ENCODE peak calls at places on chromosome 1, in nine cellular contexts. One of them, this sample, is unnamed.

GRCh38 chr1:238991730-238992490 is 394.5 kb upstream of the CHRM3 start:
- DNase-seq in keratinocyte: no peak
- DNase-seq in lower lobe of right lung: no peak
- DNase-seq in brain microvascular endothelial cell: no peak
- DNase-seq in OCI-LY7: no peak
- DNase-seq in heart left ventricle: no peak
- DNase-seq in ovary: no peak
- DNase-seq in astrocyte of the spinal cord: peak
- DNase-seq in fibroblast of lung: no peak
- DNase-seq in this sample: no peak

GRCh38 chr1:82861749-82862148 is 1061.0 kb downstream of the ADGRL2 start:
- DNase-seq in astrocyte of the spinal cord: no peak
- DNase-seq in ovary: no peak
- DNase-seq in brain microvascular endothelial cell: no peak
- DNase-seq in fibroblast of lung: no peak
- DNase-seq in heart left ventricle: no peak
- DNase-seq in keratinocyte: no peak
- DNase-seq in OCI-LY7: no peak
- DNase-seq in lower lobe of right lung: no peak
- DNase-seq in this sample: no peak

GRCh38 chr1:67540025-67540732 is 110.0 kb upstream of the SERBP1 start:
- DNase-seq in keratinocyte: no peak
- DNase-seq in heart left ventricle: no peak
- DNase-seq in fibroblast of lung: no peak
- DNase-seq in brain microvascular endothelial cell: no peak
- DNase-seq in astrocyte of the spinal cord: no peak
- DNase-seq in lower lobe of right lung: no peak
- DNase-seq in OCI-LY7: no peak
- DNase-seq in ovary: no peak
- DNase-seq in this sample: no peak

GRCh38 chr1:240691521-240692338 is 79.8 kb upstream of the GREM2 start:
- DNase-seq in heart left ventricle: no peak
- DNase-seq in keratinocyte: no peak
- DNase-seq in astrocyte of the spinal cord: peak
- DNase-seq in brain microvascular endothelial cell: peak
- DNase-seq in OCI-LY7: no peak
- DNase-seq in fibroblast of lung: peak
- DNase-seq in lower lobe of right lung: no peak
- DNase-seq in ovary: peak
- DNase-seq in this sample: no peak

GRCh38 chr1:156602557-156602993 is 1.3 kb upstream of the GPATCH4 start:
- DNase-seq in lower lobe of right lung: no peak
- DNase-seq in ovary: no peak
- DNase-seq in astrocyte of the spinal cord: no peak
- DNase-seq in OCI-LY7: peak
- DNase-seq in brain microvascular endothelial cell: no peak
- DNase-seq in fibroblast of lung: no peak
- DNase-seq in heart left ventricle: no peak
- DNase-seq in keratinocyte: no peak
- DNase-seq in this sample: no peak

GRCh38 chr1:200258447-200259375 is 151.1 kb downstream of the ZNF281 start:
- DNase-seq in brain microvascular endothelial cell: no peak
- DNase-seq in lower lobe of right lung: no peak
- DNase-seq in heart left ventricle: no peak
- DNase-seq in fibroblast of lung: peak
- DNase-seq in keratinocyte: no peak
- DNase-seq in ovary: no peak
- DNase-seq in OCI-LY7: peak
- DNase-seq in astrocyte of the spinal cord: peak
- DNase-seq in this sample: no peak

GRCh38 chr1:234102591-234102990 is 198.1 kb downstream of the SLC35F3 start:
- DNase-seq in ovary: no peak
- DNase-seq in heart left ventricle: no peak
- DNase-seq in astrocyte of the spinal cord: peak
- DNase-seq in keratinocyte: no peak
- DNase-seq in brain microvascular endothelial cell: no peak
- DNase-seq in lower lobe of right lung: no peak
- DNase-seq in OCI-LY7: no peak
- DNase-seq in fibroblast of lung: no peak
- DNase-seq in this sample: no peak

GRCh38 chr1:50278352-50278878 is 144.8 kb downstream of the DMRTA2 start:
- DNase-seq in brain microvascular endothelial cell: no peak
- DNase-seq in keratinocyte: no peak
- DNase-seq in ovary: no peak
- DNase-seq in fibroblast of lung: no peak
- DNase-seq in OCI-LY7: no peak
- DNase-seq in lower lobe of right lung: no peak
- DNase-seq in heart left ventricle: no peak
- DNase-seq in astrocyte of the spinal cord: no peak
- DNase-seq in this sample: no peak

GRCh38 chr1:160681067-160681890 is 30.3 kb downstream of the CD48 start:
- DNase-seq in fibroblast of lung: no peak
- DNase-seq in lower lobe of right lung: peak
- DNase-seq in OCI-LY7: peak
- DNase-seq in ovary: peak
- DNase-seq in astrocyte of the spinal cord: peak
- DNase-seq in keratinocyte: peak
- DNase-seq in heart left ventricle: peak
- DNase-seq in brain microvascular endothelial cell: peak
- DNase-seq in this sample: peak

GRCh38 chr1:161930064-161930463 is 93.6 kb downstream of the OLFML2B start:
- DNase-seq in brain microvascular endothelial cell: no peak
- DNase-seq in astrocyte of the spinal cord: peak
- DNase-seq in keratinocyte: no peak
- DNase-seq in OCI-LY7: no peak
- DNase-seq in lower lobe of right lung: no peak
- DNase-seq in fibroblast of lung: peak
- DNase-seq in ovary: no peak
- DNase-seq in heart left ventricle: no peak
- DNase-seq in this sample: no peak

GRCh38 chr1:110529011-110529410 is 10.0 kb upstream of the KCNA10 start:
- DNase-seq in OCI-LY7: no peak
- DNase-seq in fibroblast of lung: no peak
- DNase-seq in heart left ventricle: no peak
- DNase-seq in keratinocyte: no peak
- DNase-seq in astrocyte of the spinal cord: no peak
- DNase-seq in lower lobe of right lung: no peak
- DNase-seq in ovary: no peak
- DNase-seq in brain microvascular endothelial cell: no peak
- DNase-seq in this sample: no peak

GRCh38 chr1:3454811-3455618 is 550 bp downstream of the ARHGEF16 start:
- DNase-seq in fibroblast of lung: no peak
- DNase-seq in brain microvascular endothelial cell: no peak
- DNase-seq in OCI-LY7: no peak
- DNase-seq in astrocyte of the spinal cord: no peak
- DNase-seq in heart left ventricle: peak
- DNase-seq in keratinocyte: no peak
- DNase-seq in ovary: no peak
- DNase-seq in lower lobe of right lung: peak
- DNase-seq in this sample: no peak

GRCh38 chr1:224641030-224641429 is 24.9 kb downstream of the CNIH3 start:
- DNase-seq in lower lobe of right lung: no peak
- DNase-seq in OCI-LY7: peak
- DNase-seq in heart left ventricle: no peak
- DNase-seq in keratinocyte: no peak
- DNase-seq in fibroblast of lung: no peak
- DNase-seq in astrocyte of the spinal cord: no peak
- DNase-seq in brain microvascular endothelial cell: no peak
- DNase-seq in ovary: no peak
- DNase-seq in this sample: no peak
- TF ChIP-seq CTCF in lower lobe of right lung: no peak
- TF ChIP-seq CTCF in OCI-LY7: peak
- TF ChIP-seq CTCF in heart left ventricle: no peak
- TF ChIP-seq CTCF in keratinocyte: peak
- TF ChIP-seq CTCF in fibroblast of lung: no peak
- TF ChIP-seq CTCF in astrocyte of the spinal cord: peak
- TF ChIP-seq CTCF in brain microvascular endothelial cell: peak
- TF ChIP-seq CTCF in ovary: no peak
- TF ChIP-seq CTCF in this sample: no peak

GRCh38 chr1:47433037-47433421 is 4.8 kb upstream of the FOXD2 start:
- DNase-seq in keratinocyte: no peak
- DNase-seq in brain microvascular endothelial cell: no peak
- DNase-seq in OCI-LY7: no peak
- DNase-seq in astrocyte of the spinal cord: no peak
- DNase-seq in heart left ventricle: no peak
- DNase-seq in ovary: no peak
- DNase-seq in lower lobe of right lung: no peak
- DNase-seq in fibroblast of lung: no peak
- DNase-seq in this sample: no peak

GRCh38 chr1:47434051-47434842 is 3.6 kb upstream of the FOXD2 start:
- DNase-seq in astrocyte of the spinal cord: peak
- DNase-seq in keratinocyte: no peak
- DNase-seq in ovary: peak
- DNase-seq in lower lobe of right lung: peak
- DNase-seq in brain microvascular endothelial cell: peak
- DNase-seq in heart left ventricle: peak
- DNase-seq in fibroblast of lung: peak
- DNase-seq in OCI-LY7: no peak
- DNase-seq in this sample: no peak

GRCh38 chr1:47431534-47431933 is 6.3 kb upstream of the FOXD2 start:
- DNase-seq in ovary: no peak
- DNase-seq in brain microvascular endothelial cell: peak
- DNase-seq in lower lobe of right lung: no peak
- DNase-seq in astrocyte of the spinal cord: peak
- DNase-seq in heart left ventricle: no peak
- DNase-seq in keratinocyte: no peak
- DNase-seq in OCI-LY7: peak
- DNase-seq in fibroblast of lung: peak
- DNase-seq in this sample: peak

GRCh38 chr1:47432071-47433036 is 5.5 kb upstream of the FOXD2 start:
- DNase-seq in lower lobe of right lung: peak
- DNase-seq in fibroblast of lung: peak
- DNase-seq in ovary: peak
- DNase-seq in astrocyte of the spinal cord: peak
- DNase-seq in OCI-LY7: peak
- DNase-seq in brain microvascular endothelial cell: peak
- DNase-seq in keratinocyte: no peak
- DNase-seq in heart left ventricle: peak
- DNase-seq in this sample: peak

DNA sequence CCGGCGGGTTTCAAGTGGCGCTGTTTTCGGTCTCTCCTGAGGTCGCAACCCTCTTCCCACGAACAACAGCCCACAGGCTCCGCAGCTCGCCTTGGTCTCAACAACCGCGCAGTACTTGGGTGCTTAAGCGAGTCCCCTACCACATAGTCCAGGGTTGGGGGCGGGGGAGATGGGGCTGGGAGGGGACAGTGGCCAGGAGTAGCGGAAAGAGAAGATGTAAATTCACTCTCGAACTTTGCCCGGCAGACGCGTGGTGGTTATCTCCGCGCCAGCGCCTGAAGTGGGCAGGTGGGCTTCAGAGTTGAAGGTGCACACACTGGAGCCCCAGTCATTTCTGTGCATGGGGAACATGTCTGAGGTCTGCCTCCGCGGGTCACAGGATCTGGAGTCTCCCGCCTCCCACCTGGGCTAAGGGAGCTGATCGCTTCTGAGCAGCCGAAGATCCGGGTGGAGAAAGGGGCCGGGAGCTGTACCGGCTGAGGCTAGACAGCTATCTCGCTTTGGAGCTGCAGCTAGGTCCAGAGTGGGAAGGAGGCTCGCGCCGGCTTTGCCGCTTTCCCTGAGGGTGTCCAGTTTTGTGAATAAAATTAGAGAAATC is 4.3 kb upstream of the FOXD2 start:
- DNase-seq in ovary: no peak
- DNase-seq in keratinocyte: no peak
- DNase-seq in heart left ventricle: no peak
- DNase-seq in lower lobe of right lung: no peak
- DNase-seq in fibroblast of lung: no peak
- DNase-seq in OCI-LY7: no peak
- DNase-seq in brain microvascular endothelial cell: no peak
- DNase-seq in astrocyte of the spinal cord: no peak
- DNase-seq in this sample: no peak
- H3K4me3 ChIP-seq in ovary: peak
- H3K4me3 ChIP-seq in keratinocyte: peak
- H3K4me3 ChIP-seq in heart left ventricle: peak
- H3K4me3 ChIP-seq in lower lobe of right lung: peak
- H3K4me3 ChIP-seq in fibroblast of lung: no peak
- H3K4me3 ChIP-seq in OCI-LY7: no peak
- H3K4me3 ChIP-seq in brain microvascular endothelial cell: no peak
- H3K4me3 ChIP-seq in astrocyte of the spinal cord: no peak
- H3K4me3 ChIP-seq in this sample: peak

DNA sequence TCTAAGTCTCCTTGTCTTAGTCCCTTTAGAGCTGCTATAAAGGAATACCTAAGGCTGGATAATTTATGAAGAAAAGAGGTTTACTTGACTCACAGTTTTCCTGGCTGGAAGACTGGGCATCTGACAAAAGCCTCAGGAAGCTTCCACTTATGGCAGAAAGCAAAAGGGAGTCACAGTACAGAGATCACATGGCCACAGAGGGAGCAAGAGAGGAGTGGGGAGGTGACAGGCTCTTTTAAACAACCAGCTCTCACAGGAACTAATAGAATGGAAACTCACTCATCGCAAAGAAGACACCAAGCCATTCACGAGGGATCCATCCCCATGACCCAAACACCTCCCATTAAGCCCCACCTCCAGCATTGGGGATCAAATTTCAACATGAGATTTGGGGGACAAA is 68.8 kb downstream of the DDAH1 start:
- DNase-seq in ovary: no peak
- DNase-seq in astrocyte of the spinal cord: no peak
- DNase-seq in lower lobe of right lung: no peak
- DNase-seq in fibroblast of lung: no peak
- DNase-seq in heart left ventricle: no peak
- DNase-seq in keratinocyte: no peak
- DNase-seq in OCI-LY7: no peak
- DNase-seq in brain microvascular endothelial cell: no peak
- DNase-seq in this sample: no peak
- TF ChIP-seq CTCF in ovary: no peak
- TF ChIP-seq CTCF in astrocyte of the spinal cord: no peak
- TF ChIP-seq CTCF in lower lobe of right lung: no peak
- TF ChIP-seq CTCF in fibroblast of lung: no peak
- TF ChIP-seq CTCF in heart left ventricle: no peak
- TF ChIP-seq CTCF in keratinocyte: no peak
- TF ChIP-seq CTCF in OCI-LY7: no peak
- TF ChIP-seq CTCF in brain microvascular endothelial cell: no peak
- TF ChIP-seq CTCF in this sample: no peak

DNA sequence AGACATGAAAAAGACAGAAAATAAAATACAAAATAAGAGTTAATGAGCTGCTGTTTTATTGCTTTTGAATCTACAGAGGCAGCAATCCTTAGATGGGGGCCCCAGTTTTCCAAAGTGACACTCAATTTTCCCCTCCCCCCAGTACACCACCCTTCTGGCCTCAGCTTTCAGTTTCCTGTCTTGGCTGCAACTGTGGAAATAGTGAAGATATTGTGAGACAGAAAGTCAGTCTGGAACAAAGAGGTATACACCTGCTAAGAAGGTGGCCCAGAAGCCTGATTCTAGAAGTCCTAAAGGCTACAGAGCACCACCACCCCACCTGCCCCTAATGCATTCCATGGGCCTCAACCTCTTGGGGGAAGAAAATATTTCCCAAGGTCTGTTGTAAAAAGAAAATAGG is 1.1 kb upstream of the MTMR11 start:
- DNase-seq in astrocyte of the spinal cord: no peak
- DNase-seq in OCI-LY7: no peak
- DNase-seq in fibroblast of lung: no peak
- DNase-seq in ovary: no peak
- DNase-seq in heart left ventricle: no peak
- DNase-seq in keratinocyte: no peak
- DNase-seq in lower lobe of right lung: no peak
- DNase-seq in brain microvascular endothelial cell: no peak
- DNase-seq in this sample: no peak
- H3K4me3 ChIP-seq in astrocyte of the spinal cord: no peak
- H3K4me3 ChIP-seq in OCI-LY7: no peak
- H3K4me3 ChIP-seq in fibroblast of lung: no peak
- H3K4me3 ChIP-seq in ovary: no peak
- H3K4me3 ChIP-seq in heart left ventricle: no peak
- H3K4me3 ChIP-seq in keratinocyte: no peak
- H3K4me3 ChIP-seq in lower lobe of right lung: no peak
- H3K4me3 ChIP-seq in brain microvascular endothelial cell: no peak
- H3K4me3 ChIP-seq in this sample: no peak

This sample was measured in spleen.